ENCODE peak calls at places on chromosomes 2 and 18, in ten cellular contexts. Q is nephron progenitor cell, I is transverse colon, B is fibroblast of mammary gland, D is H1, S is tibial artery, A is choroid plexus epithelial cell, W is cardiac fibroblast, L is Peyer's patch, F is hepatocyte. M is an unnamed sample.
A peak's percentile ranks its signal among the peaks of the same experiment; 100 is the strongest.

GRCh38 chr2:220154243-220154642 is 526.8 kb downstream of the SLC4A3 start:
- DNase-seq in Q (no peak), I (no peak), B (no peak), D (no peak), S (no peak), A (no peak), W (no peak), L (no peak), F (peak; percentile 28), M (no peak)

GRCh38 chr2:145029885-145030284 is 510.0 kb upstream of the ZEB2 start:
- DNase-seq in Q (no peak), I (no peak), B (no peak), D (no peak), S (no peak), A (no peak), W (no peak), L (no peak), F (no peak), M (no peak)

GRCh38 chr2:1803217-1804115 is 59.2 kb upstream of the PXDN start:
- DNase-seq in Q (no peak), I (no peak), B (no peak), D (no peak), S (no peak), A (no peak), W (no peak), L (no peak), F (no peak), M (no peak)

GRCh38 chr2:70767699-70768584 is at the start of gene ADD2:
- DNase-seq in Q (peak; percentile 75), I (peak; percentile 9), B (peak; percentile 19), D (no peak), S (no peak), A (no peak), W (peak; percentile 3), L (peak; percentile 56), F (peak; percentile 64), M (peak; percentile 50)

GRCh38 chr2:219344756-219345458 is 12.4 kb upstream of the RESP18 start:
- DNase-seq in Q (no peak), I (peak; percentile 38), B (no peak), D (no peak), S (no peak), A (peak; percentile 75), W (peak; percentile 59), L (peak; percentile 55), F (peak; percentile 40), M (no peak)

GRCh38 chr2:168060956-168061750 is 186.2 kb downstream of the STK39 start:
- DNase-seq in Q (no peak), I (no peak), B (peak; percentile 66), D (no peak), S (no peak), A (peak; percentile 70), W (peak; percentile 66), L (no peak), F (no peak), M (no peak)

GRCh38 chr2:98573426-98573825 is 34.9 kb downstream of the COA5 start:
- DNase-seq in Q (no peak), I (no peak), B (no peak), D (no peak), S (no peak), A (no peak), W (no peak), L (peak; percentile 41), F (no peak), M (no peak)

GRCh38 chr2:127179756-127180155 is 40.3 kb downstream of the CYP27C1 start:
- DNase-seq in Q (no peak), I (no peak), B (peak; percentile 35), D (no peak), S (no peak), A (peak; percentile 34), W (no peak), L (no peak), F (no peak), M (no peak)

GRCh38 chr2:158142568-158143332 is 41.1 kb downstream of the UPP2 start:
- DNase-seq in Q (no peak), I (no peak), B (no peak), D (no peak), S (no peak), A (peak; percentile 77), W (no peak), L (no peak), F (no peak), M (peak; percentile 61)

GRCh38 chr2:232970051-232970450 is 43.0 kb downstream of the NGEF start:
- DNase-seq in Q (no peak), I (no peak), B (no peak), D (no peak), S (no peak), A (peak; percentile 48), W (no peak), L (no peak), F (no peak), M (no peak)

GRCh38 chr18:295756-296155 is 27.9 kb upstream of the THOC1 start:
- DNase-seq in Q (no peak), I (no peak), B (peak; percentile 52), D (no peak), S (no peak), A (peak; percentile 3), W (no peak), L (no peak), F (no peak), M (no peak)

GRCh38 chr2:212284166-212284565 is 254.4 kb downstream of the ERBB4 start:
- DNase-seq in Q (no peak), I (no peak), B (no peak), D (no peak), S (no peak), A (no peak), W (no peak), L (no peak), F (no peak), M (no peak)

GRCh38 chr2:172090044-172090946 is 5.0 kb downstream of the DLX1 start:
- DNase-seq in Q (no peak), I (no peak), B (no peak), D (no peak), S (no peak), A (no peak), W (no peak), L (no peak), F (no peak), M (no peak)
- TF ChIP-seq CTCF in Q (no peak), I (no peak), B (no peak), D (peak; percentile 1), S (no peak), A (no peak), W (no peak), L (no peak), F (no peak), M (no peak)

GRCh38 chr2:40330086-40330485 is 121.8 kb downstream of the SLC8A1 start:
- DNase-seq in Q (no peak), I (no peak), B (no peak), D (no peak), S (no peak), A (no peak), W (no peak), L (no peak), F (no peak), M (no peak)

GRCh38 chr2:40321822-40322221 is 130.1 kb downstream of the SLC8A1 start:
- DNase-seq in Q (no peak), I (no peak), B (no peak), D (no peak), S (no peak), A (no peak), W (peak; percentile 30), L (no peak), F (no peak), M (no peak)

GRCh38 chr2:40329739-40330047 is 122.2 kb downstream of the SLC8A1 start:
- DNase-seq in Q (no peak), I (peak; percentile 20), B (no peak), D (no peak), S (no peak), A (no peak), W (no peak), L (no peak), F (no peak), M (no peak)

GRCh38 chr2:40321224-40321623 is 130.7 kb downstream of the SLC8A1 start:
- DNase-seq in Q (no peak), I (no peak), B (no peak), D (no peak), S (no peak), A (no peak), W (no peak), L (no peak), F (no peak), M (no peak)

DNA sequence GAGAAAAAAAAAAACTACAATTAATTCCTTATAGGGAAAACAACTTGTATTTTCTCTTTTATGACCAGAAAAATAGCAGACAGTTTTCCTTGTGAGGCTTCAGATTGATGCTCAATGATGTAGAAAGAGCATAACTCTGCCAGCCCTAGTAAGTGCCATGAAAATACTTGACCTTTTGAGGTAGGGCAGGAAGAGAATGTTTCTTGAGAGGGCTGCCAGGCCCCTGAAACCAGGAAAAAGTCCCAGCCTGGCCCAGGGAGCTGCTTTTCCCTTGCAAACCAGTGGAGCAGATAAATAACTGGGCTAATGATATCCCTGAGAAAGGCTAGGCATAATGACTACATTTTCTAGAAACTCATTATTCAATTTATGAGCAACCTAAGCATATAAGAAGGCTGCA is 126.8 kb downstream of the SLC8A1 start:
- DNase-seq in Q (peak; percentile 7), I (no peak), B (no peak), D (no peak), S (no peak), A (no peak), W (no peak), L (no peak), F (no peak), M (no peak)
- TF ChIP-seq CTCF in Q (no peak), I (no peak), B (no peak), D (no peak), S (no peak), A (no peak), W (no peak), L (no peak), F (no peak), M (no peak)

DNA sequence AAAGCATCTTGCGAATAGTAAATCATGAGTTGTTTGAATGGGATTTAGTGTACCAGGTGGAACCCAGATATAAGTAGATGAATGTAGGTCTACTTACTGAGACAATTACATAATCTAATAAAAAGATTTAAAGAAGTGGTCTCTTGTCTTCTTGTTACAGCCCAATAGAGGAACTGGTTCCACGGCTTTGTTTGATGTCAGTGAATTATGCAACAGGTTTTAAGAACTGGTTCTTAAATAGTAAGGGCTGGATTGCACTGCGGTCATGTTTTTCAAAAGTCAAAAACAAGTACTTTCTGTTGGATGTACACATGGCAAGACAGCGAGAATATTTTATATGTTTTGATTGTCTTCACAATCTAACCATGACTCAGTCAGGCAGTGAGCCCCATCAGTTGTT is 15.4 kb upstream of the SLC9A2 start:
- DNase-seq in Q (no peak), I (no peak), B (no peak), D (no peak), S (no peak), A (no peak), W (no peak), L (no peak), F (no peak), M (peak; percentile 45)
- TF ChIP-seq CTCF in Q (no peak), I (no peak), B (no peak), D (no peak), S (no peak), A (no peak), W (no peak), L (no peak), F (no peak), M (no peak)

DNA sequence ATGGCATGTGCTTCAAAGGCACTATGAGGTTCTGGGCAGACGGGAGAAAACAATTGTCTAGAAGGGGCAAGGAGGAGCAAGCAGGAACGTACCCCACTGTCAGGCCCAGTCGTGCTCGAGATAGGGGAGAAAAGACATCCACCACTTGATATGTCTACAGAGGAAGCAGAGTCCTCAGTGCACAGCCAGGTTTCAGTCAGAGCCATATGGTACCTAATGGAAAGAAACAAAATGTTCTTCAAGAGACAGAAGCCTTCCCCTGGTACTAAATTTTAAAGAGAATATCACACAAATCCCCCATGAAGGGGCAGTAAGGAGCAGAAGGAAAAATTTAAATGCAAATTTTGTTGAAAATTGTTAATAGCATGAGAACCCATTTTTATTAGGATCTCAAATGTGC is 21.9 kb downstream of the THUMPD2 start:
- DNase-seq in Q (no peak), I (no peak), B (no peak), D (no peak), S (no peak), A (no peak), W (no peak), L (no peak), F (no peak), M (no peak)
- TF ChIP-seq CTCF in Q (no peak), I (no peak), B (no peak), D (no peak), S (no peak), A (no peak), W (no peak), L (no peak), F (no peak), M (no peak)